ENCODE peak calls at places on chromosomes 11 and 22, in eight cellular contexts. P is kidney epithelial cell, H is brain microvascular endothelial cell, E is AG04450, Z is uterus, M is psoas muscle, O is vagina, T is left ventricle myocardium inferior. B is an unnamed sample.

GRCh38 chr11:70142171-70142875 is 60.8 kb upstream of the FADD start:
- DNase-seq in T (no peak), M (no peak), Z (no peak), O (no peak), H (no peak), E (no peak), P (no peak), B (no peak)

GRCh38 chr22:47918936-47919505 is 1156.6 kb downstream of the TBC1D22A start:
- DNase-seq in M (no peak), E (no peak), T (no peak), Z (no peak), O (no peak), P (peak; percentile 25), H (no peak), B (no peak)

GRCh38 chr11:61959678-61960077 is 7.8 kb downstream of the FTH1 start:
- DNase-seq in T (no peak), M (no peak), O (peak; percentile 62), E (no peak), Z (no peak), P (no peak), H (no peak), B (no peak)

GRCh38 chr11:111530091-111530490 is 10.4 kb upstream of the LAYN start:
- DNase-seq in O (no peak), Z (no peak), E (no peak), P (no peak), H (no peak), M (no peak), T (no peak), B (no peak)

GRCh38 chr11:36177837-36178236 is 111.4 kb downstream of the COMMD9 start:
- DNase-seq in H (peak; percentile 33), P (no peak), T (no peak), Z (no peak), O (no peak), E (no peak), M (no peak), B (no peak)

GRCh38 chr22:28181332-28181731 is 262.3 kb upstream of the PITPNB start:
- DNase-seq in Z (no peak), M (no peak), H (no peak), P (no peak), T (no peak), E (no peak), O (no peak), B (peak; percentile 40)

GRCh38 chr11:67079065-67079464 is 22.4 kb downstream of the RHOD start:
- DNase-seq in M (no peak), T (no peak), H (no peak), P (no peak), E (no peak), Z (no peak), O (no peak), B (no peak)

GRCh38 chr22:37226087-37226486 is 13.8 kb upstream of the SSTR3 start:
- DNase-seq in E (no peak), P (no peak), H (no peak), O (no peak), T (no peak), Z (no peak), M (no peak), B (no peak)

GRCh38 chr22:31944700-31945477 is 554 bp downstream of the YWHAH start:
- DNase-seq in Z (peak; percentile 49), M (peak; percentile 66), H (no peak), O (no peak), P (no peak), T (peak; percentile 65), E (no peak), B (no peak)

GRCh38 chr22:45832180-45832579 is 144.8 kb downstream of the WNT7B start:
- DNase-seq in O (no peak), H (no peak), Z (no peak), E (no peak), T (no peak), P (no peak), M (no peak), B (no peak)
- TF ChIP-seq CTCF in O (no peak), H (peak; percentile 38), Z (no peak), E (no peak), T (no peak), P (no peak), M (no peak), B (peak; percentile 17)

GRCh38 chr11:22927793-22928192 is 67.5 kb upstream of the CCDC179 start:
- DNase-seq in P (no peak), M (no peak), Z (no peak), E (no peak), T (no peak), O (no peak), H (no peak), B (no peak)
- H3K4me3 ChIP-seq in P (no peak overlapping the region), M (no peak overlapping the region), Z (no peak overlapping the region), E (no peak overlapping the region), T (no peak overlapping the region), O (no peak overlapping the region), H (no peak overlapping the region), B (no peak overlapping the region)

DNA sequence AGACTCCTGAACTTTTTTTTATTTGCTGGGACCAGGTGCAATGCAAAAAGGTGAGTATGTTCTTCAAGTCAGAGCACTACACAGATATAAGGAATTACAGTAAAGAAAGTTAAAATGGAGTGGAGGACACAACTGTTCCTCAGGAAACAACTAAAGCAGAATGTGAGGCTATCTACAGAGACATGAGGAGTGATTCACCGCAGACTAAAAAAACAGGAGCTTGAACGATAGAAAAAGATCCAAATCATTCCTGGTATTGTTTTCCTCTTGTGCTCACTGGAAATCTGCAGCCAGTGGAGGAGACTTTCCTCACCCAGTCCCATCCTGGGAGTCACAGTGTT is 106.2 kb downstream of the ABTB2 start:
- DNase-seq in P (no peak), E (no peak), O (no peak), H (peak; percentile 20), M (no peak), T (no peak), Z (no peak), B (no peak)
- TF ChIP-seq CTCF in P (no peak), E (no peak), O (no peak), H (no peak), M (no peak), T (no peak), Z (no peak), B (no peak)

GRCh38 chr11:32331098-32331497 is 104.2 kb downstream of the WT1 start:
- DNase-seq in P (no peak), O (no peak), E (no peak), Z (no peak), H (no peak), M (no peak), T (no peak), B (no peak)

GRCh38 chr11:32331792-32332191 is 103.5 kb downstream of the WT1 start:
- DNase-seq in M (no peak), Z (no peak), P (no peak), O (no peak), T (no peak), H (no peak), E (no peak), B (no peak)

GRCh38 chr11:32334822-32335221 is 100.5 kb downstream of the WT1 start:
- DNase-seq in H (no peak), T (no peak), E (no peak), M (no peak), O (no peak), Z (no peak), P (no peak), B (no peak)

GRCh38 chr11:32333335-32333991 is 101.9 kb downstream of the WT1 start:
- DNase-seq in H (peak; percentile 44), Z (peak; percentile 85), E (peak; percentile 4), P (no peak), M (peak; percentile 37), T (peak; percentile 42), O (no peak), B (no peak)

GRCh38 chr11:32332990-32333334 is 102.4 kb downstream of the WT1 start:
- DNase-seq in O (no peak), H (no peak), M (no peak), E (no peak), Z (no peak), T (no peak), P (no peak), B (no peak)
- H3K4me3 ChIP-seq in O (peak overlapping the region; percentile 37), H (peak overlapping the region; percentile 53), M (peak overlapping the region; percentile 53), E (no peak overlapping the region), Z (peak overlapping the region; percentile 23), T (peak overlapping the region; percentile 62), P (no peak overlapping the region), B (peak overlapping the region; percentile 39)

DNA sequence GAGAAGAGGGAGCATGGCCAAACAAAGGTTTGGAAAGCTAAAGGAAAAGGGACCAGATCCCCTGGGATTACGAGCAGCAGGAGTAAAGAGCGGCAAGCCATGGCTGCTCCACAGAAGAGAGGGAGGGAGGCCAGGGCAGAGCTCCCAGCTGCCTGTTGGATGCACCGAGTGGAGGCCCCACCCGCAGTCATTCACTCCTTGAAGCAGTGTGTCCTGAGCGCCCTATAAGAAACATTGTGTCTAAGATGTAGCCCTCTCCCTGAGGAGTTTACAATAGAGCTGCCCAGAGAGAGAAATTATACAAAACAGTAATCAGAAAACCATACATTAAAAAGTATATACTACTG is 54.7 kb upstream of the CSNK2A3 start:
- DNase-seq in T (no peak), P (no peak), Z (no peak), H (no peak), M (no peak), O (no peak), E (no peak), B (no peak)
- TF ChIP-seq CTCF in T (no peak), P (no peak), Z (no peak), H (no peak), M (no peak), O (no peak), E (no peak), B (no peak)

GRCh38 chr22:42284230-42284591 is 13.8 kb upstream of the TCF20 start:
- DNase-seq in E (no peak), Z (no peak), M (no peak), P (no peak), T (no peak), H (no peak), O (no peak), B (no peak)
- H3K4me3 ChIP-seq in E (no peak overlapping the region), Z (no peak overlapping the region), M (peak overlapping the region; percentile 46), P (no peak overlapping the region), T (peak overlapping the region; percentile 54), H (no peak overlapping the region), O (peak overlapping the region; percentile 44), B (no peak overlapping the region)

B was measured in AG09309.